ENCODE peak calls at places on chromosome 12, in six cellular contexts. D is CD8-positive, alpha-beta T cell; V is small intestine; C is tibial nerve; O is iPS DF 6.9; M is keratinocyte. H is an unnamed sample. For H3K4me1, the result is how much of the 10 kb centered on the place peaks cover.

GRCh38 chr12:20097561-20097960 is 270.8 kb upstream of the PDE3A start:
- DNase-seq in D (no peak), V (no peak), C (no peak), O (no peak), M (no peak), H (no peak)

GRCh38 chr12:13049816-13050215 is 5.6 kb downstream of the FAM234B start:
- DNase-seq in D (no peak), V (no peak), C (no peak), O (no peak), M (no peak), H (no peak)

GRCh38 chr12:120721866-120722265 is 3.8 kb upstream of the ACADS start:
- DNase-seq in D (no peak), V (no peak), C (no peak), O (no peak), M (no peak), H (no peak)

GRCh38 chr12:108342985-108343384 is 3.9 kb upstream of the CMKLR1 start:
- DNase-seq in D (no peak), V (no peak), C (no peak), O (no peak), M (no peak), H (no peak)

GRCh38 chr12:40565029-40565633 is 127.1 kb upstream of the CNTN1 start:
- DNase-seq in D (no peak), V (no peak), C (no peak), O (no peak), M (no peak), H (no peak)

GRCh38 chr12:124692443-124692842 is 125.0 kb upstream of the NCOR2 start:
- DNase-seq in D (no peak), V (no peak), C (no peak), O (no peak), M (no peak), H (no peak)

GRCh38 chr12:30652034-30652696 is 43.5 kb downstream of the IPO8 start:
- DNase-seq in D (no peak), V (no peak), C (no peak), O (no peak), M (no peak), H (no peak)

GRCh38 chr12:126510630-126511029 is 1445.4 kb downstream of the AACS start:
- DNase-seq in D (no peak), V (no peak), C (no peak), O (no peak), M (no peak), H (no peak)

GRCh38 chr12:108918960-108919642 is 39.2 kb downstream of the DAO start:
- DNase-seq in D (no peak), V (no peak), C (no peak), O (no peak), M (no peak), H (no peak)

GRCh38 chr12:110531741-110532333 is 29.7 kb downstream of the RAD9B start:
- DNase-seq in D (no peak), V (peak), C (no peak), O (no peak), M (no peak), H (no peak)

GRCh38 chr12:85829391-85829790 is 6.8 kb downstream of the RASSF9 start:
- DNase-seq in D (no peak), V (no peak), C (no peak), O (no peak), M (no peak), H (no peak)

GRCh38 chr12:52082988-52083637 is 3.6 kb downstream of the SMIM41 start:
- DNase-seq in D (peak), V (peak), C (peak), O (no peak), M (no peak), H (no peak)

GRCh38 chr12:58233886-58234285 is 292.5 kb downstream of the ATP23 start:
- DNase-seq in D (no peak), V (peak), C (no peak), O (no peak), M (no peak), H (no peak)

GRCh38 chr12:38906482-38907170 is 1.2 kb upstream of the CPNE8 start:
- DNase-seq in D (peak), V (peak), C (peak), O (no peak), M (no peak), H (peak)

GRCh38 chr12:113064395-113065125 is 8.0 kb downstream of the DTX1 start:
- DNase-seq in D (no peak), V (peak), C (no peak), O (no peak), M (no peak), H (no peak)

GRCh38 chr12:132160671-132161045 is 16.4 kb downstream of the NOC4L start:
- DNase-seq in D (no peak), V (no peak), C (no peak), O (no peak), M (no peak), H (no peak)

GRCh38 chr12:452667-453210 is 7.0 kb upstream of the B4GALNT3 start:
- DNase-seq in D (peak), V (no peak), C (no peak), O (no peak), M (no peak), H (no peak)

GRCh38 chr12:57885207-57885606 is 38.7 kb upstream of the CTDSP2 start:
- DNase-seq in D (no peak), V (no peak), C (no peak), O (no peak), M (no peak), H (no peak)

GRCh38 chr12:94289551-94290312 is 141.4 kb downstream of the PLXNC1 start:
- DNase-seq in D (no peak), V (no peak), C (peak), O (no peak), M (no peak), H (no peak)

GRCh38 chr12:108543642-108544041 is 17.3 kb downstream of the SART3 start:
- DNase-seq in D (no peak), V (no peak), C (no peak), O (no peak), M (no peak), H (no peak)

GRCh38 chr12:132373967-132374820 is 44.8 kb upstream of the GALNT9 start:
- DNase-seq in D (no peak), V (no peak), C (no peak), O (no peak), M (no peak), H (no peak)

GRCh38 chr12:82415402-82415801 is 57.1 kb downstream of the METTL25 start:
- DNase-seq in D (no peak), V (no peak), C (no peak), O (no peak), M (peak), H (no peak)

GRCh38 chr12:27355979-27356378 is 23.3 kb downstream of the BMAL2 start:
- DNase-seq in D (no peak), V (no peak), C (no peak), O (no peak), M (no peak), H (no peak)

DNA sequence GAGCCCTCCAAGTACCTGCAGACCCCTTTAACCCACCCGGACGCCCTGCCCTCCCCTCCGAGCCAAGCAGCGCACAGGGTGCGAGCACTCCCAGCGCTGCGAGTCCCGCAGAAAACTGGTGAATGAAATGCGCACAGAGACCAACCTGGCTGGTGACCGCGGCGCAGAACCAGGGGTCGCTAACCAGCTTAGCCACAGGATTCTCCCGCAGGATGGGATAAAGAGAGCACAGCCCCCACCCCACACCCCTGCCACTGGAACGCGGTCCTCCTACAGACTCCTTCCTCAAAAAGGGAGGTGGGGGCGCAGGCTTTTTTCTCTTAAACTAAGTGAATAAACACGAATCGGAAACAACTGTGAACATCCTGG is 1.0 kb downstream of the ATP2B1 start:
- DNase-seq in D (peak), V (peak), C (peak), O (no peak), M (no peak), H (peak)
- H3K4me1 ChIP-seq in D (under half), V (under half), C (under half), O (under half), M (under half), H (under half)

GRCh38 chr12:54412348-54412747 is 6.7 kb downstream of the ITGA5 start:
- DNase-seq in D (no peak), V (no peak), C (no peak), O (no peak), M (no peak), H (no peak)
- H3K4me1 ChIP-seq in D (half or more), V (under half), C (under half), O (under half), M (under half), H (half or more)

GRCh38 chr12:42446761-42447160 is 120.8 kb downstream of the PPHLN1 start:
- DNase-seq in D (no peak), V (no peak), C (no peak), O (no peak), M (no peak), H (no peak)
- H3K4me1 ChIP-seq in D (under half), V (under half), C (under half), O (under half), M (under half), H (under half)

GRCh38 chr12:122096591-122097149 is 18.1 kb downstream of the MLXIP start:
- DNase-seq in D (no peak), V (no peak), C (no peak), O (no peak), M (peak), H (no peak)

GRCh38 chr12:122099280-122099749 is 20.8 kb downstream of the MLXIP start:
- DNase-seq in D (no peak), V (no peak), C (no peak), O (no peak), M (no peak), H (no peak)

GRCh38 chr12:122099856-122100255 is 21.3 kb downstream of the MLXIP start:
- DNase-seq in D (no peak), V (no peak), C (no peak), O (no peak), M (no peak), H (no peak)

GRCh38 chr12:122096014-122096413 is 17.5 kb downstream of the MLXIP start:
- DNase-seq in D (no peak), V (no peak), C (no peak), O (no peak), M (no peak), H (no peak)

GRCh38 chr12:122097641-122098364 is 19.2 kb downstream of the MLXIP start:
- DNase-seq in D (no peak), V (peak), C (no peak), O (no peak), M (no peak), H (no peak)
- H3K4me1 ChIP-seq in D (half or more), V (under half), C (under half), O (under half), M (half or more), H (under half)

GRCh38 chr12:10405294-10405693 is 4.3 kb downstream of the KLRC4 start:
- DNase-seq in D (no peak), V (no peak), C (no peak), O (no peak), M (peak), H (no peak)

GRCh38 chr12:10406725-10407124 is 2.8 kb downstream of the KLRC4 start:
- DNase-seq in D (no peak), V (no peak), C (peak), O (no peak), M (no peak), H (peak)

GRCh38 chr12:10404798-10405197 is 4.8 kb downstream of the KLRC4 start:
- DNase-seq in D (no peak), V (no peak), C (no peak), O (no peak), M (no peak), H (no peak)

GRCh38 chr12:10409387-10409786 is at the start of gene KLRC4:
- DNase-seq in D (no peak), V (peak), C (no peak), O (no peak), M (no peak), H (no peak)

GRCh38 chr12:10408842-10409241 is 715 bp downstream of the KLRC4 start:
- DNase-seq in D (no peak), V (no peak), C (no peak), O (no peak), M (no peak), H (no peak)
- H3K4me1 ChIP-seq in D (under half), V (under half), C (under half), O (under half), M (under half), H (under half)

GRCh38 chr12:11768233-11768965 is 118.9 kb downstream of the ETV6 start:
- DNase-seq in D (no peak), V (no peak), C (no peak), O (no peak), M (no peak), H (no peak)
- H3K4me1 ChIP-seq in D (under half), V (under half), C (under half), O (under half), M (under half), H (half or more)

GRCh38 chr12:119682635-119683340 is 14.9 kb downstream of the PRKAB1 start:
- DNase-seq in D (no peak), V (peak), C (no peak), O (no peak), M (no peak), H (no peak)
- H3K4me1 ChIP-seq in D (under half), V (under half), C (under half), O (under half), M (under half), H (under half)

DNA sequence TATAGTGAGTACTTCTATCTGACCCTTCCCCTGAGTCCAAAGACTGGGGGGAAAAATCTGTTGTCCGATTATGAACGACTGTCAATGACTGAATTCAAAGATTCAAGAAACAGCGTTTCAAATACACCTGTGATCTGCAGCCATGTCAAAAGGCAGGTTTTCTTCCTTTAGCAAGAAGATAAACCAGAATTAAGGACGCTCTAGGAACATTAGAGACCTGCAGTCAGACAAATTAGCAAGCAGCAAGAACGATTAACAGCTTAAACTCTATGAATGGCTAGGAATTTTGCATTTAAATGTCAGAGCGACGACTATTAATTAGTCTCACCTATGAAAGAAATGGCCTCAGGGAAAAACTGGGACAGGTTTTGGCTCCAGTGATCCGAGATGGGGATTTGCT is 2.0 kb downstream of the DUSP6 start:
- DNase-seq in D (no peak), V (no peak), C (no peak), O (no peak), M (no peak), H (no peak)
- H3K4me1 ChIP-seq in D (under half), V (under half), C (under half), O (under half), M (under half), H (under half)

GRCh38 chr12:56715798-56716197 is 9.3 kb downstream of the NACA start:
- DNase-seq in D (no peak), V (no peak), C (no peak), O (no peak), M (no peak), H (no peak)
- H3K4me1 ChIP-seq in D (under half), V (under half), C (under half), O (under half), M (under half), H (under half)